ENCODE peak calls at places on chromosomes 1 and 21, in ten cellular contexts. E, M, X, Z, R, D, I, Y, A and C are unnamed samples.
A peak's percentile ranks its signal among the peaks of the same experiment; 100 is the strongest.

GRCh38 chr1:93346472-93346991 is 825 bp downstream of the DR1 start:
- DNase-seq in Z (no peak), X (peak; percentile 10), M (no peak), E (peak; percentile 32), Y (no peak), I (no peak), A (no peak), D (peak; percentile 15), R (no peak), C (no peak)

GRCh38 chr1:7448986-7449385 is 322.1 kb upstream of the VAMP3 start:
- DNase-seq in R (no peak), A (no peak), Z (no peak), D (no peak), E (no peak), X (no peak), Y (no peak), M (no peak), I (no peak), C (no peak)

GRCh38 chr1:89022167-89022959 is at the start of gene GBP3:
- DNase-seq in R (no peak), D (peak; percentile 34), Z (peak; percentile 78), I (peak; percentile 44), E (no peak), Y (no peak), X (peak; percentile 75), A (no peak), M (peak; percentile 84), C (no peak)

GRCh38 chr1:30034105-30034626 is 689.2 kb downstream of the MATN1 start:
- DNase-seq in M (no peak), D (no peak), A (no peak), Y (no peak), E (no peak), I (no peak), Z (no peak), R (no peak), X (no peak), C (no peak)

GRCh38 chr21:39737376-39738000 is 7.5 kb upstream of the IGSF5 start:
- DNase-seq in Z (no peak), X (no peak), R (no peak), D (no peak), E (no peak), M (no peak), Y (no peak), A (no peak), I (no peak), C (no peak)

GRCh38 chr21:34846601-34847112 is 177.9 kb downstream of the CLIC6 start:
- DNase-seq in R (no peak), A (no peak), X (peak; percentile 71), M (peak; percentile 92), E (peak; percentile 50), D (no peak), I (no peak), Z (no peak), Y (no peak), C (no peak)

GRCh38 chr21:44980562-44981489 is 41.0 kb downstream of the SLX9 start:
- DNase-seq in M (no peak), X (no peak), E (no peak), R (no peak), Y (peak; percentile 72), D (no peak), Z (no peak), A (no peak), I (no peak), C (no peak)

GRCh38 chr1:184595609-184596008 is 159.0 kb downstream of the EDEM3 start:
- DNase-seq in Z (no peak), R (no peak), A (no peak), Y (no peak), X (peak; percentile 56), M (peak; percentile 59), I (no peak), E (peak; percentile 46), D (no peak), C (no peak)

GRCh38 chr1:14259191-14259757 is 339.2 kb upstream of the KAZN start:
- DNase-seq in D (no peak), E (no peak), Y (peak; percentile 94), M (peak; percentile 83), A (peak; percentile 87), I (no peak), X (peak; percentile 71), R (peak; percentile 9), Z (no peak), C (peak; percentile 93)

GRCh38 chr1:171910786-171911185 is 69.5 kb downstream of the DNM3 start:
- DNase-seq in E (no peak), D (no peak), I (no peak), X (no peak), R (no peak), Y (no peak), A (no peak), M (no peak), Z (no peak), C (no peak)

GRCh38 chr1:6134206-6134605 is 45.9 kb downstream of the CHD5 start:
- DNase-seq in M (no peak), R (no peak), X (no peak), D (no peak), I (no peak), Z (no peak), Y (peak; percentile 61), A (no peak), E (no peak), C (no peak)

GRCh38 chr1:7407547-7407895 is 363.6 kb upstream of the VAMP3 start:
- DNase-seq in E (no peak), Z (no peak), I (no peak), Y (peak; percentile 41), A (no peak), X (no peak), M (no peak), D (no peak), R (no peak), C (no peak)

GRCh38 chr1:94723899-94724298 is 96.3 kb upstream of the SLC44A3 start:
- DNase-seq in D (no peak), Y (no peak), I (no peak), X (peak; percentile 32), A (no peak), R (no peak), Z (no peak), E (no peak), M (no peak), C (no peak)

GRCh38 chr1:171742577-171742922 is 685 bp upstream of the VAMP4 start:
- DNase-seq in A (peak; percentile 61), D (no peak), M (peak; percentile 61), X (peak; percentile 44), Y (no peak), I (no peak), E (no peak), R (no peak), Z (peak; percentile 15), C (peak; percentile 19)

GRCh38 chr1:30611741-30612309 is 111.6 kb downstream of the MATN1 start:
- DNase-seq in I (no peak), R (no peak), E (no peak), Z (no peak), M (no peak), Y (no peak), D (no peak), X (no peak), A (no peak), C (no peak)

GRCh38 chr1:42013881-42014470 is 95.3 kb upstream of the HIVEP3 start:
- DNase-seq in E (no peak), R (no peak), Z (no peak), A (no peak), X (peak; percentile 56), D (no peak), M (peak; percentile 7), Y (no peak), I (no peak), C (no peak)

GRCh38 chr1:214542275-214543199 is 8.9 kb downstream of the PTPN14 start:
- DNase-seq in E (no peak), X (no peak), D (no peak), A (no peak), Z (no peak), Y (no peak), R (no peak), I (no peak), M (no peak), C (no peak)

GRCh38 chr1:202355944-202356553 is 7.5 kb downstream of the PPP1R12B start:
- DNase-seq in E (no peak), A (no peak), I (no peak), R (no peak), M (no peak), Y (no peak), D (no peak), X (no peak), Z (no peak), C (no peak)

GRCh38 chr21:17798796-17799195 is 20.4 kb downstream of the C21orf91 start:
- DNase-seq in Z (no peak), M (no peak), D (no peak), Y (no peak), R (no peak), I (no peak), E (no peak), A (no peak), X (no peak), C (no peak)

GRCh38 chr1:160841079-160841478 is 21.6 kb downstream of the CD244 start:
- DNase-seq in A (no peak), I (no peak), D (no peak), R (no peak), X (no peak), E (no peak), M (no peak), Z (no peak), Y (no peak), C (no peak)
- H3K4me1 ChIP-seq in A (no peaks in the 10 kb centered on the region), I (peaks cover 49% of the 10 kb centered on the region), D (peaks cover 37% of the 10 kb centered on the region), R (peaks cover 19% of the 10 kb centered on the region), X (peaks cover 2% of the 10 kb centered on the region), E (no peaks in the 10 kb centered on the region), M (no peaks in the 10 kb centered on the region), Z (peaks cover 44% of the 10 kb centered on the region), Y (no peaks in the 10 kb centered on the region), C (peaks cover 22% of the 10 kb centered on the region)

GRCh38 chr1:170203693-170204092 is 57.9 kb downstream of the NTMT2 start:
- DNase-seq in E (no peak), X (no peak), A (no peak), R (no peak), D (no peak), I (no peak), Z (no peak), Y (no peak), M (no peak), C (no peak)
- H3K27ac ChIP-seq in E (no peak overlapping the region), X (no peak overlapping the region), A (no peak overlapping the region), R (no peak overlapping the region), D (no peak overlapping the region), I (no peak overlapping the region), Z (no peak overlapping the region), Y (no peak overlapping the region), M (no peak overlapping the region), C (no peak overlapping the region)

GRCh38 chr1:31670583-31670944 is 25.9 kb upstream of the PEF1 start:
- DNase-seq in M (peak; percentile 9), A (no peak), X (no peak), Y (no peak), E (no peak), Z (no peak), D (no peak), I (no peak), R (no peak), C (no peak)
- H3K4me3 ChIP-seq in M (no peak overlapping the region), A (peak overlapping the region; percentile 10), X (no peak overlapping the region), Y (no peak overlapping the region), E (no peak overlapping the region), Z (peak overlapping the region; percentile 3), D (peak overlapping the region; percentile 18), I (peak overlapping the region; percentile 6), R (peak overlapping the region; percentile 21), C (peak overlapping the region; percentile 13)

DNA sequence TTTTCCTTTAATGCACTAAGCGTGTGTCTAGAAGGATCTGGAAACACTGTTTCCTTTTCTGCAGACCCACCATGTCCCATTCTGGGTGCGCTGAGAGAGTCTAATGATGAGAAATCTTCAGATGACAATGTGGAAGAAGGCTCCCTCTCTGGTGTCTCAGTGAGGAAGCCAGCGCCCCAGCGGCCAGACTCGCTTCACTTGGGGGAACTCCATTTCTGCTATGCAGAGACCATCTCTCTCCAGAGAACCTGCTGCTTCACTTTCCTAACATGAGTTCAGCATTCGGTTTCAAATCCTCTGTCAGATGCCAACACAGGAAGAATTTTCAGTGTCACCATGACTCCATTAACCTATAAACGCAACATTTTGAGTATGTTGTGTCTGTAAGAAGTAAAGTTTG is 121.8 kb downstream of the SYF2 start:
- DNase-seq in Z (no peak), M (no peak), E (no peak), Y (no peak), I (no peak), D (no peak), A (no peak), R (no peak), X (no peak), C (no peak)
- H3K4me1 ChIP-seq in Z (no peaks in the 10 kb centered on the region), M (no peaks in the 10 kb centered on the region), E (no peaks in the 10 kb centered on the region), Y (no peaks in the 10 kb centered on the region), I (peaks cover 15% of the 10 kb centered on the region), D (peaks cover 10% of the 10 kb centered on the region), A (no peaks in the 10 kb centered on the region), R (no peaks in the 10 kb centered on the region), X (no peaks in the 10 kb centered on the region), C (no peaks in the 10 kb centered on the region)